ENCODE peak calls at places on chromosomes 3 and 15, in seven cellular contexts. Q, U, P, G, N, F and C are unnamed samples.

GRCh38 chr3:188421836-188422540 is 268.0 kb downstream of the LPP start:
- DNase-seq in Q (no peak), P (no peak), F (no peak), U (no peak), N (no peak), G (no peak), C (no peak)

GRCh38 chr3:55413236-55413635 is 73.9 kb downstream of the WNT5A start:
- DNase-seq in P (no peak), Q (no peak), N (no peak), F (no peak), U (no peak), G (no peak), C (no peak)

GRCh38 chr3:131553495-131554247 is 50.9 kb upstream of the MRPL3 start:
- DNase-seq in N (no peak), F (no peak), P (no peak), Q (no peak), G (no peak), U (no peak), C (no peak)

GRCh38 chr15:56931674-56932507 is 13.4 kb downstream of the TCF12 start:
- DNase-seq in N (no peak), F (no peak), U (no peak), P (no peak), Q (no peak), G (no peak), C (no peak)

GRCh38 chr3:149512073-149512782 is 37.7 kb downstream of the TM4SF4 start:
- DNase-seq in F (no peak), U (peak), G (peak), N (peak), P (peak), Q (peak), C (peak)

GRCh38 chr15:85854345-85855097 is 59.8 kb upstream of the KLHL25 start:
- DNase-seq in Q (peak), G (peak), F (no peak), P (peak), U (peak), N (peak), C (peak)

GRCh38 chr3:126516936-126517290 is 660 bp downstream of the UROC1 start:
- DNase-seq in G (no peak), N (no peak), U (no peak), F (no peak), P (no peak), Q (no peak), C (no peak)

GRCh38 chr15:82763361-82764142 is 42.3 kb downstream of the FSD2 start:
- DNase-seq in G (no peak), U (no peak), P (no peak), N (no peak), Q (no peak), F (no peak), C (no peak)

GRCh38 chr15:99435138-99435695 is 130.6 kb upstream of the MEF2A start:
- DNase-seq in Q (no peak), P (no peak), G (no peak), U (no peak), F (no peak), N (no peak), C (no peak)

GRCh38 chr3:42505203-42505848 is 2.9 kb downstream of the VIPR1 start:
- DNase-seq in P (no peak), G (no peak), N (no peak), F (no peak), U (peak), Q (no peak), C (no peak)

GRCh38 chr3:28301607-28302158 is 46.8 kb upstream of the ZCWPW2 start:
- DNase-seq in U (no peak), F (no peak), Q (no peak), P (no peak), N (no peak), G (no peak), C (no peak)

GRCh38 chr15:67248106-67248505 is 6.4 kb downstream of the AAGAB start:
- DNase-seq in U (no peak), P (no peak), Q (peak), G (no peak), N (no peak), F (no peak), C (no peak)

GRCh38 chr15:90101130-90101968 is 919 bp downstream of the IDH2 start:
- DNase-seq in U (peak), P (peak), N (peak), F (no peak), Q (no peak), G (peak), C (peak)

GRCh38 chr3:24372559-24373197 is 122.0 kb downstream of the THRB start:
- DNase-seq in N (no peak), P (no peak), G (no peak), F (no peak), U (no peak), Q (no peak), C (no peak)

GRCh38 chr15:85792102-85792731 is 2.5 kb downstream of the KLHL25 start:
- DNase-seq in U (no peak), Q (no peak), P (no peak), G (no peak), N (no peak), F (no peak), C (no peak)

GRCh38 chr3:13866406-13866965 is 13.4 kb downstream of the WNT7A start:
- DNase-seq in N (no peak), F (no peak), U (no peak), P (no peak), Q (no peak), G (no peak), C (no peak)

GRCh38 chr15:98612490-98613110 is 35.7 kb upstream of the IGF1R start:
- DNase-seq in G (no peak), F (no peak), P (no peak), U (no peak), N (no peak), Q (no peak), C (no peak)

DNA sequence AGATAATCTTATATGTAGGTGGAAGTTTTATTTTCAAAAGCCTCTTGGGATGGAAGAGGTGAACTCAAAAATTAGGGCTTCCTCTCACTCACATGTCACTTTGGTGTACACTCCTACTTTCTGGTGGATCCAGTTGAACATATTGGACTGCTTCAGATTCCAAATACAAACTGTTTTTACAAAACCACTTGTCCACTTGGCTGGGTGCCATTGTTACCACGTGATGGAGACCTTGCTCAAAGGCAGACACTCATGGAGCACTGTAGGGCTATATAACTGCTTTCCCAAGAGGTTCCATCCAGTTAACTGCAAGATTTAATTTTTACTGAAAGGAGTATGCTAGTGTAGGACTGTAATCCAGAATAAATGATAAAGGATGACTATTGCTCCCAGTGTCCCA is 307.0 kb downstream of the EPHA6 start:
- DNase-seq in N (no peak), F (no peak), G (no peak), P (no peak), Q (no peak), U (no peak), C (no peak)
- H2BK5ac ChIP-seq in N (no peak), F (no peak), G (no peak), P (no peak), Q (no peak), U (no peak), C (no peak)

GRCh38 chr3:123571973-123572365 is 12.9 kb downstream of the HACD2 start:
- DNase-seq in Q (no peak), P (no peak), G (no peak), N (no peak), U (no peak), F (no peak), C (no peak)
- H2BK5ac ChIP-seq in Q (no peak), P (peak), G (no peak), N (no peak), U (no peak), F (no peak), C (no peak)

GRCh38 chr15:92071030-92071644 is 217.6 kb downstream of the SLCO3A1 start:
- DNase-seq in F (no peak), P (no peak), N (peak), U (no peak), Q (no peak), G (no peak), C (no peak)
- H2BK5ac ChIP-seq in F (no peak), P (no peak), N (no peak), U (no peak), Q (no peak), G (no peak), C (no peak)

GRCh38 chr3:192188218-192188835 is 539.0 kb downstream of the FGF12 start:
- DNase-seq in G (peak), F (peak), P (peak), U (peak), Q (peak), N (peak), C (peak)
- H2BK5ac ChIP-seq in G (no peak), F (no peak), P (no peak), U (no peak), Q (no peak), N (no peak), C (no peak)

GRCh38 chr15:87633471-87633870 is 623.1 kb downstream of the NTRK3 start:
- DNase-seq in N (no peak), F (no peak), G (no peak), P (no peak), Q (no peak), U (no peak), C (no peak)
- H2BK5ac ChIP-seq in N (no peak), F (no peak), G (no peak), P (no peak), Q (no peak), U (no peak), C (no peak)

GRCh38 chr3:38636464-38636863 is 13.0 kb downstream of the SCN5A start:
- DNase-seq in N (no peak), Q (no peak), U (peak), G (no peak), P (no peak), F (no peak), C (no peak)
- H2BK5ac ChIP-seq in N (no peak), Q (no peak), U (no peak), G (no peak), P (no peak), F (peak), C (no peak)

GRCh38 chr15:48904758-48905157 is 26.8 kb downstream of the EID1 start:
- DNase-seq in G (no peak), N (no peak), U (no peak), P (no peak), Q (no peak), F (no peak), C (no peak)
- H2BK5ac ChIP-seq in G (no peak), N (no peak), U (no peak), P (no peak), Q (no peak), F (no peak), C (no peak)

DNA sequence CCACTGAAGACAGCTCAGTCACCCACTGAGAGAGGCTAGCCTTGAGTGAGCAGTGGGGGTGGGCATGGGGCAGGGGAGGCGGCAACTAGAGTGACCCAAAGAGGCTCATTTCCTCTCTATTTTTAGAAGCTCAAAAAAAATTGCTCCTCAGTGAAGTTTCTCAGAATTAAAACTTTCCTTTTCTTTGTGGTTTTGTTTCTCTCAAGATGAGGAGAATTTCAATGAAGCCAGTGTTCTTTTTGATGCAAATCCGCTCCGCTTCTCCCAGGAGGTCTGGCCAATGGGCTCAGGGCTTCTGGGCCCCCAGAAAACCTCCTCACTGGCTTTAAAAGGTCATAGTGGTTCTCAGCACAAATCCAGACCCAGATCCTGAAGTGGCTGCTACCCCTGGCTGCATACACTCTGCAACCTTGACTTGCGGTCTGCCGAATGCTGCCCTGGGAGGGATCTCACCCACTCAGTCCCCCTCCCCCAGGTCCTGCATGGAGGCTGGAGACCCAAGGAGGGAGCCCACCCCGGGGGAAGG is at the start of gene ACSBG1:
- DNase-seq in U (peak), F (no peak), N (no peak), P (no peak), G (no peak), Q (no peak), C (no peak)
- H2BK5ac ChIP-seq in U (no peak), F (peak), N (no peak), P (no peak), G (no peak), Q (no peak), C (no peak)

DNA sequence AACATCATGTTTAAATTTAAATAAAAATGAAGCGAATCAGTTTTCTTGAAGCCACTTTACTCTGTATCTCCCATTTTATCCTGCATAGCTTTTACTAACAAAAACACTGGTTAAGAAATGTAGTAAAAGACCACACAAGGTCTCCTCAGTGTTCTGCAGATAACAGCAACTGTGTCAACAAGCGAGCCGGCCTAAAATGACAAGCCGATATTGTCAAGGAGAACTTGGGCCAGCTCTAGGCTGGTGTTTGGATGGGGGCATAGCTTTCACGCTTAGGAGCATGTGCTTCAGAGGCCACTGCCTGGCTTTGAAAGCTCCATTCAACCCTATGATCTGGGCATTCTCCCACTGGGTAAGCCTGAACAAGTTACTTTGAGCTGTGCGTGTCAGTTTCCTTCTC is 38.1 kb downstream of the MFSD1 start:
- DNase-seq in N (no peak), G (no peak), F (no peak), Q (no peak), P (no peak), U (no peak), C (peak)
- H2BK5ac ChIP-seq in N (no peak), G (no peak), F (no peak), Q (no peak), P (no peak), U (no peak), C (no peak)

GRCh38 chr3:99714575-99714974 is 76.2 kb downstream of the COL8A1 start:
- DNase-seq in F (no peak), G (no peak), P (no peak), Q (no peak), N (no peak), U (no peak), C (no peak)
- H2BK5ac ChIP-seq in F (no peak), G (no peak), P (no peak), Q (no peak), N (no peak), U (no peak), C (no peak)